ENCODE peak calls at places on chromosome 2, in six cellular contexts. U, P, N, V, B and G are unnamed samples.

GRCh38 chr2:214378455-214379103 is 32.3 kb upstream of the VWC2L start:
- DNase-seq in B (no peak), V (no peak), U (peak; percentile 85), N (peak; percentile 88), P (no peak), G (no peak)

GRCh38 chr2:209619782-209620181 is 151.8 kb upstream of the UNC80 start:
- DNase-seq in V (no peak), N (no peak), B (no peak), P (no peak), U (peak; percentile 23), G (peak; percentile 88)

GRCh38 chr2:40558772-40559171 is 106.9 kb upstream of the SLC8A1 start:
- DNase-seq in V (no peak), N (no peak), P (no peak), U (peak; percentile 33), B (no peak), G (peak; percentile 62)

GRCh38 chr2:23606968-23607367 is 222.0 kb downstream of the KLHL29 start:
- DNase-seq in B (no peak), V (no peak), U (peak; percentile 16), N (peak; percentile 71), P (peak; percentile 27), G (peak; percentile 82)

GRCh38 chr2:68698567-68699377 is 35.8 kb upstream of the ARHGAP25 start:
- DNase-seq in U (no peak), N (no peak), P (no peak), V (no peak), B (no peak), G (no peak)

GRCh38 chr2:55869637-55870325 is 53.8 kb downstream of the EFEMP1 start:
- DNase-seq in P (no peak), V (no peak), N (no peak), U (no peak), B (no peak), G (no peak)

GRCh38 chr2:42170619-42171395 is 1.7 kb downstream of the EML4 start:
- DNase-seq in V (no peak), B (no peak), U (no peak), P (no peak), N (no peak), G (no peak)

GRCh38 chr2:148554459-148555247 is 89.9 kb upstream of the EPC2 start:
- DNase-seq in N (peak; percentile 6), U (peak; percentile 15), V (no peak), B (no peak), P (no peak), G (peak; percentile 17)

GRCh38 chr2:187390891-187391290 is 57.2 kb downstream of the CALCRL start:
- DNase-seq in P (no peak), B (no peak), V (no peak), U (peak; percentile 94), N (peak; percentile 70), G (no peak)

GRCh38 chr2:218482651-218483050 is 63.7 kb downstream of the VIL1 start:
- DNase-seq in B (no peak), U (no peak), N (no peak), P (no peak), V (no peak), G (no peak)

GRCh38 chr2:234251326-234252271 is 201.1 kb downstream of the SPP2 start:
- DNase-seq in N (peak; percentile 99), P (peak; percentile 77), V (no peak), B (no peak), U (peak; percentile 61), G (no peak)

GRCh38 chr2:43605851-43606250 is 10.0 kb upstream of the THADA start:
- DNase-seq in U (no peak), P (no peak), B (no peak), V (no peak), N (no peak), G (no peak)

GRCh38 chr2:58261215-58261614 is 20.1 kb upstream of the FANCL start:
- DNase-seq in U (no peak), N (no peak), V (no peak), B (no peak), P (no peak), G (no peak)

GRCh38 chr2:160871096-160871495 is 289.1 kb upstream of the TANK start:
- DNase-seq in B (no peak), P (no peak), V (no peak), N (no peak), U (no peak), G (no peak)
- H3K4me3 ChIP-seq in B (no peak overlapping the region), P (no peak overlapping the region), V (no peak overlapping the region), N (no peak overlapping the region), U (no peak overlapping the region), G (no peak overlapping the region)

GRCh38 chr2:238101891-238102841 is 2.0 kb downstream of the ESPNL start:
- DNase-seq in V (no peak), P (peak; percentile 56), U (no peak), N (no peak), B (no peak), G (no peak)
- TF ChIP-seq CTCF in V (no peak), P (no peak), U (no peak), N (no peak), B (no peak), G (no peak)

GRCh38 chr2:134216152-134216829 is 37.6 kb upstream of the MGAT5 start:
- DNase-seq in N (peak; percentile 70), P (no peak), V (no peak), U (peak; percentile 92), B (no peak), G (no peak)

GRCh38 chr2:134218414-134218813 is 35.5 kb upstream of the MGAT5 start:
- DNase-seq in P (no peak), U (no peak), B (no peak), N (no peak), V (no peak), G (peak; percentile 54)

GRCh38 chr2:134217316-134217715 is 36.6 kb upstream of the MGAT5 start:
- DNase-seq in U (no peak), N (no peak), B (no peak), V (no peak), P (no peak), G (no peak)

GRCh38 chr2:134218928-134219707 is 34.8 kb upstream of the MGAT5 start:
- DNase-seq in P (no peak), B (no peak), U (peak; percentile 40), V (no peak), N (no peak), G (peak; percentile 71)

DNA sequence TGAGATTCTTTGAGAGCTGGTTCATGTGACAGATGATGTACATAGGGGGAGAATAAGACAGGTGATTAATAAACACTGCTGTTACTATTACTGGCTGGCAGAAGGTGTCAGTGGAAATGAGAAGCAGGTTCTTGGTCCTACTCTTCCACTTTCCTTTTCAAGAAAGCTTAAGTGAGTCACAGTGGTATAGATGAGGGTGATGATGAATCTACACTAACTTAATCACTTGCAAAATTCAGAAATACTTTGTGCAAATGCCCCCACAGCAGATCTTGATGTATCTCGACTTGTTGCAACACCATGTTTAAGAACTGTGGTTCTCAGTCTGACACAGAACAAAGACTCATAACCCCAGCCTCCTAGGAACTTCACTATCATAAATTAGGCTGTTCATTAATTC is 35.9 kb upstream of the MGAT5 start:
- DNase-seq in U (peak; percentile 67), P (no peak), V (no peak), N (peak; percentile 32), B (no peak), G (peak; percentile 70)
- H3K4me3 ChIP-seq in U (no peak overlapping the region), P (no peak overlapping the region), V (no peak overlapping the region), N (no peak overlapping the region), B (no peak overlapping the region), G (no peak overlapping the region)

GRCh38 chr2:110863726-110864125 is 131.4 kb downstream of the ACOXL start:
- DNase-seq in V (no peak), P (no peak), N (no peak), B (no peak), U (no peak), G (no peak)

GRCh38 chr2:110866036-110866435 is 133.7 kb downstream of the ACOXL start:
- DNase-seq in N (no peak), U (no peak), V (no peak), P (no peak), B (no peak), G (no peak)

GRCh38 chr2:110865188-110865587 is 132.8 kb downstream of the ACOXL start:
- DNase-seq in P (no peak), U (no peak), N (no peak), B (no peak), V (no peak), G (no peak)

GRCh38 chr2:110864176-110864575 is 131.8 kb downstream of the ACOXL start:
- DNase-seq in P (no peak), N (no peak), B (no peak), U (no peak), V (no peak), G (no peak)

DNA sequence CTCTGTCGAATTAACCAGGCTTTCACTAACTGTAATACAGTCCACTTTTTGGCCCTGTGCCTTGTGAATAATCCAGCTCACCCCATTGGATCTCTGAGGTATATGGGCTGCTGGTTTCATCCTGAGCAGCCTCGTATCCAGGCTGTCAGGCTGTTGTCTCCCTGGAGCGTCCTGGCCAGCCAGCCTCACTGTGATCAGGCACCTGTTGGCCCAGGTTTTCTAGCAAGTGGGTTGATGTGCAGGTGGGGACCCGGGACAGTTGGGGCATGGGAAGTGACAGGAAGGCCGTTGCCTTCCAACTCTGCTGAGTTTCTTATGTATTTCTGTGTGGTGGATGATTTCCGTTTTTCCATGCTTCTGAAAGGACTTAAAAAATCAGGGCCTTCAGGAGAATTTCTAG is 132.3 kb downstream of the ACOXL start:
- DNase-seq in B (no peak), V (no peak), U (no peak), N (no peak), P (no peak), G (no peak)
- TF ChIP-seq CTCF in B (no peak), V (no peak), U (no peak), N (no peak), P (no peak), G (no peak)